ENCODE peak calls at places on chromosomes 7 and 10, in ten cellular contexts. One of them, this sample, is unnamed.

GRCh38 chr10:78851652-78852051 is 217.1 kb upstream of the ZMIZ1 start:
- DNase-seq in stimulated activated CD8-positive, alpha-beta memory T cell treated with anti-CD3 and anti-CD28 coated beads, Interleukin-4, amount 100 ng/mL, for 24 hours: no peak
- DNase-seq in EL: no peak
- DNase-seq in HT1080: no peak
- DNase-seq in AML-193: no peak
- DNase-seq in H9: no peak
- DNase-seq in activated CD4-positive, alpha-beta T cell treated with anti-CD3 and anti-CD28 coated beads, Interleukin-2, amount 50 U/mL, for 1 hour: no peak
- DNase-seq in substantia nigra: no peak
- DNase-seq in MCF 10A: no peak
- DNase-seq in fibroblast of pulmonary artery: no peak
- DNase-seq in this sample: no peak

GRCh38 chr10:132613566-132614348 is 76.2 kb downstream of the INPP5A start:
- DNase-seq in MCF 10A: no peak
- DNase-seq in H9: no peak
- DNase-seq in fibroblast of pulmonary artery: no peak
- DNase-seq in EL: no peak
- DNase-seq in activated CD4-positive, alpha-beta T cell treated with anti-CD3 and anti-CD28 coated beads, Interleukin-2, amount 50 U/mL, for 1 hour: no peak
- DNase-seq in HT1080: no peak
- DNase-seq in stimulated activated CD8-positive, alpha-beta memory T cell treated with anti-CD3 and anti-CD28 coated beads, Interleukin-4, amount 100 ng/mL, for 24 hours: no peak
- DNase-seq in substantia nigra: no peak
- DNase-seq in AML-193: no peak
- DNase-seq in this sample: no peak

GRCh38 chr7:37430644-37431043 is 18.0 kb downstream of the ELMO1 start:
- DNase-seq in EL: no peak
- DNase-seq in HT1080: no peak
- DNase-seq in stimulated activated CD8-positive, alpha-beta memory T cell treated with anti-CD3 and anti-CD28 coated beads, Interleukin-4, amount 100 ng/mL, for 24 hours: no peak
- DNase-seq in activated CD4-positive, alpha-beta T cell treated with anti-CD3 and anti-CD28 coated beads, Interleukin-2, amount 50 U/mL, for 1 hour: no peak
- DNase-seq in substantia nigra: no peak
- DNase-seq in MCF 10A: no peak
- DNase-seq in fibroblast of pulmonary artery: no peak
- DNase-seq in H9: no peak
- DNase-seq in AML-193: no peak
- DNase-seq in this sample: no peak

GRCh38 chr10:78513986-78514385 is 480.3 kb downstream of the RPS24 start:
- DNase-seq in fibroblast of pulmonary artery: no peak
- DNase-seq in EL: no peak
- DNase-seq in stimulated activated CD8-positive, alpha-beta memory T cell treated with anti-CD3 and anti-CD28 coated beads, Interleukin-4, amount 100 ng/mL, for 24 hours: no peak
- DNase-seq in MCF 10A: no peak
- DNase-seq in substantia nigra: no peak
- DNase-seq in H9: no peak
- DNase-seq in activated CD4-positive, alpha-beta T cell treated with anti-CD3 and anti-CD28 coated beads, Interleukin-2, amount 50 U/mL, for 1 hour: no peak
- DNase-seq in AML-193: no peak
- DNase-seq in HT1080: no peak
- DNase-seq in this sample: no peak

GRCh38 chr7:39987641-39988347 is 37.7 kb downstream of the CDK13 start:
- DNase-seq in EL: no peak
- DNase-seq in HT1080: no peak
- DNase-seq in fibroblast of pulmonary artery: no peak
- DNase-seq in stimulated activated CD8-positive, alpha-beta memory T cell treated with anti-CD3 and anti-CD28 coated beads, Interleukin-4, amount 100 ng/mL, for 24 hours: no peak
- DNase-seq in activated CD4-positive, alpha-beta T cell treated with anti-CD3 and anti-CD28 coated beads, Interleukin-2, amount 50 U/mL, for 1 hour: no peak
- DNase-seq in H9: no peak
- DNase-seq in substantia nigra: no peak
- DNase-seq in MCF 10A: no peak
- DNase-seq in AML-193: no peak
- DNase-seq in this sample: no peak

GRCh38 chr10:16967866-16968721 is 150.9 kb upstream of the RSU1 start:
- DNase-seq in stimulated activated CD8-positive, alpha-beta memory T cell treated with anti-CD3 and anti-CD28 coated beads, Interleukin-4, amount 100 ng/mL, for 24 hours: no peak
- DNase-seq in EL: peak; percentile 94
- DNase-seq in MCF 10A: peak; percentile 20
- DNase-seq in substantia nigra: no peak
- DNase-seq in fibroblast of pulmonary artery: peak; percentile 88
- DNase-seq in HT1080: peak; percentile 93
- DNase-seq in activated CD4-positive, alpha-beta T cell treated with anti-CD3 and anti-CD28 coated beads, Interleukin-2, amount 50 U/mL, for 1 hour: no peak
- DNase-seq in AML-193: no peak
- DNase-seq in H9: peak; percentile 59
- DNase-seq in this sample: peak; percentile 88

GRCh38 chr7:117672433-117672832 is 192.6 kb downstream of the CFTR start:
- DNase-seq in HT1080: no peak
- DNase-seq in activated CD4-positive, alpha-beta T cell treated with anti-CD3 and anti-CD28 coated beads, Interleukin-2, amount 50 U/mL, for 1 hour: no peak
- DNase-seq in EL: no peak
- DNase-seq in fibroblast of pulmonary artery: no peak
- DNase-seq in substantia nigra: no peak
- DNase-seq in AML-193: no peak
- DNase-seq in H9: no peak
- DNase-seq in MCF 10A: no peak
- DNase-seq in stimulated activated CD8-positive, alpha-beta memory T cell treated with anti-CD3 and anti-CD28 coated beads, Interleukin-4, amount 100 ng/mL, for 24 hours: no peak
- DNase-seq in this sample: no peak

GRCh38 chr10:59805043-59805442 is 51.8 kb upstream of the MRLN start:
- DNase-seq in substantia nigra: no peak
- DNase-seq in H9: peak; percentile 63
- DNase-seq in AML-193: no peak
- DNase-seq in MCF 10A: peak; percentile 22
- DNase-seq in stimulated activated CD8-positive, alpha-beta memory T cell treated with anti-CD3 and anti-CD28 coated beads, Interleukin-4, amount 100 ng/mL, for 24 hours: no peak
- DNase-seq in EL: peak; percentile 2
- DNase-seq in fibroblast of pulmonary artery: peak; percentile 30
- DNase-seq in activated CD4-positive, alpha-beta T cell treated with anti-CD3 and anti-CD28 coated beads, Interleukin-2, amount 50 U/mL, for 1 hour: no peak
- DNase-seq in HT1080: peak; percentile 10
- DNase-seq in this sample: no peak

GRCh38 chr10:132371641-132372081 is 25.3 kb upstream of the PWWP2B start:
- DNase-seq in HT1080: no peak
- DNase-seq in activated CD4-positive, alpha-beta T cell treated with anti-CD3 and anti-CD28 coated beads, Interleukin-2, amount 50 U/mL, for 1 hour: no peak
- DNase-seq in fibroblast of pulmonary artery: no peak
- DNase-seq in H9: no peak
- DNase-seq in stimulated activated CD8-positive, alpha-beta memory T cell treated with anti-CD3 and anti-CD28 coated beads, Interleukin-4, amount 100 ng/mL, for 24 hours: no peak
- DNase-seq in MCF 10A: no peak
- DNase-seq in AML-193: no peak
- DNase-seq in substantia nigra: no peak
- DNase-seq in EL: no peak
- DNase-seq in this sample: no peak

GRCh38 chr7:37540917-37541316 is 92.3 kb upstream of the ELMO1 start:
- DNase-seq in substantia nigra: peak; percentile 7
- DNase-seq in EL: no peak
- DNase-seq in AML-193: no peak
- DNase-seq in HT1080: no peak
- DNase-seq in activated CD4-positive, alpha-beta T cell treated with anti-CD3 and anti-CD28 coated beads, Interleukin-2, amount 50 U/mL, for 1 hour: no peak
- DNase-seq in H9: no peak
- DNase-seq in stimulated activated CD8-positive, alpha-beta memory T cell treated with anti-CD3 and anti-CD28 coated beads, Interleukin-4, amount 100 ng/mL, for 24 hours: no peak
- DNase-seq in fibroblast of pulmonary artery: no peak
- DNase-seq in MCF 10A: no peak
- DNase-seq in this sample: no peak

GRCh38 chr10:67011981-67012380 is 86.1 kb downstream of the LRRTM3 start:
- DNase-seq in AML-193: no peak
- DNase-seq in substantia nigra: no peak
- DNase-seq in fibroblast of pulmonary artery: no peak
- DNase-seq in stimulated activated CD8-positive, alpha-beta memory T cell treated with anti-CD3 and anti-CD28 coated beads, Interleukin-4, amount 100 ng/mL, for 24 hours: no peak
- DNase-seq in EL: no peak
- DNase-seq in MCF 10A: no peak
- DNase-seq in H9: no peak
- DNase-seq in activated CD4-positive, alpha-beta T cell treated with anti-CD3 and anti-CD28 coated beads, Interleukin-2, amount 50 U/mL, for 1 hour: no peak
- DNase-seq in HT1080: no peak
- DNase-seq in this sample: no peak

GRCh38 chr7:150753826-150754603 is 16.8 kb downstream of the GIMAP5 start:
- DNase-seq in EL: no peak
- DNase-seq in substantia nigra: no peak
- DNase-seq in MCF 10A: peak; percentile 20
- DNase-seq in fibroblast of pulmonary artery: peak; percentile 3
- DNase-seq in AML-193: peak; percentile 35
- DNase-seq in H9: no peak
- DNase-seq in stimulated activated CD8-positive, alpha-beta memory T cell treated with anti-CD3 and anti-CD28 coated beads, Interleukin-4, amount 100 ng/mL, for 24 hours: no peak
- DNase-seq in activated CD4-positive, alpha-beta T cell treated with anti-CD3 and anti-CD28 coated beads, Interleukin-2, amount 50 U/mL, for 1 hour: no peak
- DNase-seq in HT1080: peak; percentile 49
- DNase-seq in this sample: no peak

GRCh38 chr10:122487231-122487765 is 25.9 kb downstream of the HTRA1 start:
- DNase-seq in stimulated activated CD8-positive, alpha-beta memory T cell treated with anti-CD3 and anti-CD28 coated beads, Interleukin-4, amount 100 ng/mL, for 24 hours: no peak
- DNase-seq in H9: no peak
- DNase-seq in fibroblast of pulmonary artery: no peak
- DNase-seq in MCF 10A: no peak
- DNase-seq in EL: no peak
- DNase-seq in AML-193: no peak
- DNase-seq in HT1080: no peak
- DNase-seq in activated CD4-positive, alpha-beta T cell treated with anti-CD3 and anti-CD28 coated beads, Interleukin-2, amount 50 U/mL, for 1 hour: no peak
- DNase-seq in substantia nigra: no peak
- DNase-seq in this sample: no peak

GRCh38 chr10:7185367-7185690 is 225.5 kb downstream of the SFMBT2 start:
- DNase-seq in substantia nigra: no peak
- DNase-seq in fibroblast of pulmonary artery: no peak
- DNase-seq in H9: no peak
- DNase-seq in HT1080: no peak
- DNase-seq in activated CD4-positive, alpha-beta T cell treated with anti-CD3 and anti-CD28 coated beads, Interleukin-2, amount 50 U/mL, for 1 hour: no peak
- DNase-seq in EL: no peak
- DNase-seq in AML-193: peak; percentile 67
- DNase-seq in stimulated activated CD8-positive, alpha-beta memory T cell treated with anti-CD3 and anti-CD28 coated beads, Interleukin-4, amount 100 ng/mL, for 24 hours: no peak
- DNase-seq in MCF 10A: no peak
- DNase-seq in this sample: no peak

GRCh38 chr7:105841866-105842265 is 34.5 kb downstream of the ATXN7L1 start:
- DNase-seq in AML-193: no peak
- DNase-seq in HT1080: no peak
- DNase-seq in stimulated activated CD8-positive, alpha-beta memory T cell treated with anti-CD3 and anti-CD28 coated beads, Interleukin-4, amount 100 ng/mL, for 24 hours: no peak
- DNase-seq in H9: no peak
- DNase-seq in MCF 10A: no peak
- DNase-seq in fibroblast of pulmonary artery: no peak
- DNase-seq in substantia nigra: no peak
- DNase-seq in activated CD4-positive, alpha-beta T cell treated with anti-CD3 and anti-CD28 coated beads, Interleukin-2, amount 50 U/mL, for 1 hour: no peak
- DNase-seq in EL: no peak
- DNase-seq in this sample: no peak

GRCh38 chr10:111835562-111835961 is 348.0 kb downstream of the GPAM start:
- DNase-seq in MCF 10A: peak; percentile 22
- DNase-seq in HT1080: peak; percentile 20
- DNase-seq in fibroblast of pulmonary artery: no peak
- DNase-seq in H9: no peak
- DNase-seq in EL: peak; percentile 1
- DNase-seq in activated CD4-positive, alpha-beta T cell treated with anti-CD3 and anti-CD28 coated beads, Interleukin-2, amount 50 U/mL, for 1 hour: no peak
- DNase-seq in substantia nigra: no peak
- DNase-seq in stimulated activated CD8-positive, alpha-beta memory T cell treated with anti-CD3 and anti-CD28 coated beads, Interleukin-4, amount 100 ng/mL, for 24 hours: no peak
- DNase-seq in AML-193: no peak
- DNase-seq in this sample: peak; percentile 37

GRCh38 chr10:131843881-131844284 is 56.9 kb upstream of the PPP2R2D start:
- DNase-seq in HT1080: no peak
- DNase-seq in MCF 10A: no peak
- DNase-seq in activated CD4-positive, alpha-beta T cell treated with anti-CD3 and anti-CD28 coated beads, Interleukin-2, amount 50 U/mL, for 1 hour: no peak
- DNase-seq in fibroblast of pulmonary artery: no peak
- DNase-seq in AML-193: no peak
- DNase-seq in H9: peak; percentile 18
- DNase-seq in EL: no peak
- DNase-seq in stimulated activated CD8-positive, alpha-beta memory T cell treated with anti-CD3 and anti-CD28 coated beads, Interleukin-4, amount 100 ng/mL, for 24 hours: no peak
- DNase-seq in substantia nigra: no peak
- DNase-seq in this sample: no peak

GRCh38 chr7:46123-46829 is 146.1 kb upstream of the FAM20C start:
- DNase-seq in EL: no peak
- DNase-seq in HT1080: no peak
- DNase-seq in substantia nigra: no peak
- DNase-seq in fibroblast of pulmonary artery: no peak
- DNase-seq in H9: no peak
- DNase-seq in activated CD4-positive, alpha-beta T cell treated with anti-CD3 and anti-CD28 coated beads, Interleukin-2, amount 50 U/mL, for 1 hour: no peak
- DNase-seq in stimulated activated CD8-positive, alpha-beta memory T cell treated with anti-CD3 and anti-CD28 coated beads, Interleukin-4, amount 100 ng/mL, for 24 hours: no peak
- DNase-seq in AML-193: no peak
- DNase-seq in MCF 10A: no peak
- DNase-seq in this sample: no peak

GRCh38 chr7:37732253-37732652 is 48.7 kb downstream of the GPR141 start:
- DNase-seq in substantia nigra: no peak
- DNase-seq in AML-193: peak; percentile 95
- DNase-seq in MCF 10A: peak; percentile 97
- DNase-seq in HT1080: peak; percentile 27
- DNase-seq in fibroblast of pulmonary artery: peak; percentile 0
- DNase-seq in EL: no peak
- DNase-seq in activated CD4-positive, alpha-beta T cell treated with anti-CD3 and anti-CD28 coated beads, Interleukin-2, amount 50 U/mL, for 1 hour: no peak
- DNase-seq in stimulated activated CD8-positive, alpha-beta memory T cell treated with anti-CD3 and anti-CD28 coated beads, Interleukin-4, amount 100 ng/mL, for 24 hours: peak; percentile 1
- DNase-seq in H9: peak; percentile 64
- DNase-seq in this sample: no peak

GRCh38 chr7:138023618-138024333 is 21.9 kb upstream of the CREB3L2 start:
- DNase-seq in substantia nigra: no peak
- DNase-seq in MCF 10A: no peak
- DNase-seq in EL: no peak
- DNase-seq in fibroblast of pulmonary artery: no peak
- DNase-seq in stimulated activated CD8-positive, alpha-beta memory T cell treated with anti-CD3 and anti-CD28 coated beads, Interleukin-4, amount 100 ng/mL, for 24 hours: no peak
- DNase-seq in activated CD4-positive, alpha-beta T cell treated with anti-CD3 and anti-CD28 coated beads, Interleukin-2, amount 50 U/mL, for 1 hour: no peak
- DNase-seq in H9: no peak
- DNase-seq in AML-193: no peak
- DNase-seq in HT1080: no peak
- DNase-seq in this sample: no peak

GRCh38 chr10:37314350-37314749 is 189.0 kb downstream of the ANKRD30A start:
- DNase-seq in AML-193: no peak
- DNase-seq in activated CD4-positive, alpha-beta T cell treated with anti-CD3 and anti-CD28 coated beads, Interleukin-2, amount 50 U/mL, for 1 hour: no peak
- DNase-seq in MCF 10A: no peak
- DNase-seq in H9: no peak
- DNase-seq in stimulated activated CD8-positive, alpha-beta memory T cell treated with anti-CD3 and anti-CD28 coated beads, Interleukin-4, amount 100 ng/mL, for 24 hours: no peak
- DNase-seq in HT1080: no peak
- DNase-seq in substantia nigra: no peak
- DNase-seq in fibroblast of pulmonary artery: no peak
- DNase-seq in EL: no peak
- DNase-seq in this sample: no peak

GRCh38 chr7:41232086-41232485 is 470.8 kb downstream of the INHBA start:
- DNase-seq in EL: peak; percentile 22
- DNase-seq in HT1080: peak; percentile 66
- DNase-seq in MCF 10A: no peak
- DNase-seq in stimulated activated CD8-positive, alpha-beta memory T cell treated with anti-CD3 and anti-CD28 coated beads, Interleukin-4, amount 100 ng/mL, for 24 hours: no peak
- DNase-seq in substantia nigra: no peak
- DNase-seq in fibroblast of pulmonary artery: no peak
- DNase-seq in AML-193: no peak
- DNase-seq in activated CD4-positive, alpha-beta T cell treated with anti-CD3 and anti-CD28 coated beads, Interleukin-2, amount 50 U/mL, for 1 hour: no peak
- DNase-seq in H9: no peak
- DNase-seq in this sample: no peak

GRCh38 chr7:39300276-39300675 is 265.9 kb upstream of the YAE1 start:
- DNase-seq in fibroblast of pulmonary artery: no peak
- DNase-seq in H9: no peak
- DNase-seq in AML-193: no peak
- DNase-seq in MCF 10A: no peak
- DNase-seq in stimulated activated CD8-positive, alpha-beta memory T cell treated with anti-CD3 and anti-CD28 coated beads, Interleukin-4, amount 100 ng/mL, for 24 hours: no peak
- DNase-seq in substantia nigra: no peak
- DNase-seq in activated CD4-positive, alpha-beta T cell treated with anti-CD3 and anti-CD28 coated beads, Interleukin-2, amount 50 U/mL, for 1 hour: no peak
- DNase-seq in HT1080: no peak
- DNase-seq in EL: peak; percentile 30
- DNase-seq in this sample: no peak

This sample was measured in non-pigmented ciliary epithelial cell.